ENCODE peak calls at places on chromosomes 6 and 20, in ten cellular contexts. One of them, this sample, is unnamed.
A peak's percentile ranks its signal among the peaks of the same experiment; 100 is the strongest.

GRCh38 chr20:51462566-51463276 is 79.8 kb downstream of the NFATC2 start:
- DNase-seq in progenitor cell of endocrine pancreas: no peak
- DNase-seq in mesothelial cell of epicardium: no peak
- DNase-seq in OCI-LY7: no peak
- DNase-seq in HFF-Myc: no peak
- DNase-seq in BJ: no peak
- DNase-seq in activated B cell treated with CpG ODN at 0.5 μM for 24 hours: no peak
- DNase-seq in B cell: no peak
- DNase-seq in left ventricle myocardium inferior: peak; percentile 86
- DNase-seq in CD8-positive, alpha-beta T cell: no peak
- DNase-seq in this sample: peak; percentile 86

GRCh38 chr6:15427360-15428070 is 181.6 kb downstream of the JARID2 start:
- DNase-seq in progenitor cell of endocrine pancreas: no peak
- DNase-seq in mesothelial cell of epicardium: no peak
- DNase-seq in OCI-LY7: peak; percentile 44
- DNase-seq in HFF-Myc: peak; percentile 75
- DNase-seq in BJ: no peak
- DNase-seq in activated B cell treated with CpG ODN at 0.5 μM for 24 hours: no peak
- DNase-seq in B cell: no peak
- DNase-seq in left ventricle myocardium inferior: no peak
- DNase-seq in CD8-positive, alpha-beta T cell: no peak
- DNase-seq in this sample: no peak

GRCh38 chr20:19858972-19859371 is 100.9 kb downstream of the RIN2 start:
- DNase-seq in progenitor cell of endocrine pancreas: no peak
- DNase-seq in mesothelial cell of epicardium: no peak
- DNase-seq in OCI-LY7: no peak
- DNase-seq in HFF-Myc: no peak
- DNase-seq in BJ: no peak
- DNase-seq in activated B cell treated with CpG ODN at 0.5 μM for 24 hours: no peak
- DNase-seq in B cell: no peak
- DNase-seq in left ventricle myocardium inferior: no peak
- DNase-seq in CD8-positive, alpha-beta T cell: no peak
- DNase-seq in this sample: no peak

GRCh38 chr6:9646346-9647042 is 768.4 kb downstream of the TFAP2A start:
- DNase-seq in progenitor cell of endocrine pancreas: no peak
- DNase-seq in mesothelial cell of epicardium: no peak
- DNase-seq in OCI-LY7: no peak
- DNase-seq in HFF-Myc: no peak
- DNase-seq in BJ: peak; percentile 19
- DNase-seq in activated B cell treated with CpG ODN at 0.5 μM for 24 hours: no peak
- DNase-seq in B cell: no peak
- DNase-seq in left ventricle myocardium inferior: no peak
- DNase-seq in CD8-positive, alpha-beta T cell: no peak
- DNase-seq in this sample: no peak

GRCh38 chr6:83824388-83824801 is 28.8 kb upstream of the RIPPLY2 start:
- DNase-seq in progenitor cell of endocrine pancreas: no peak
- DNase-seq in mesothelial cell of epicardium: no peak
- DNase-seq in OCI-LY7: no peak
- DNase-seq in HFF-Myc: no peak
- DNase-seq in BJ: no peak
- DNase-seq in activated B cell treated with CpG ODN at 0.5 μM for 24 hours: no peak
- DNase-seq in B cell: no peak
- DNase-seq in left ventricle myocardium inferior: no peak
- DNase-seq in CD8-positive, alpha-beta T cell: no peak
- DNase-seq in this sample: no peak

GRCh38 chr6:69796081-69796626 is 656 bp downstream of the LMBRD1 start:
- DNase-seq in progenitor cell of endocrine pancreas: no peak
- DNase-seq in mesothelial cell of epicardium: peak; percentile 21
- DNase-seq in OCI-LY7: peak; percentile 69
- DNase-seq in HFF-Myc: no peak
- DNase-seq in BJ: no peak
- DNase-seq in activated B cell treated with CpG ODN at 0.5 μM for 24 hours: no peak
- DNase-seq in B cell: peak; percentile 59
- DNase-seq in left ventricle myocardium inferior: no peak
- DNase-seq in CD8-positive, alpha-beta T cell: peak; percentile 79
- DNase-seq in this sample: peak; percentile 38

GRCh38 chr6:167553716-167554115 is 228.8 kb downstream of the TTLL2 start:
- DNase-seq in progenitor cell of endocrine pancreas: no peak
- DNase-seq in mesothelial cell of epicardium: no peak
- DNase-seq in OCI-LY7: no peak
- DNase-seq in HFF-Myc: no peak
- DNase-seq in BJ: no peak
- DNase-seq in activated B cell treated with CpG ODN at 0.5 μM for 24 hours: no peak
- DNase-seq in B cell: peak; percentile 34
- DNase-seq in left ventricle myocardium inferior: no peak
- DNase-seq in CD8-positive, alpha-beta T cell: no peak
- DNase-seq in this sample: no peak

GRCh38 chr6:113629940-113630339 is 227.2 kb upstream of the MARCKS start:
- DNase-seq in progenitor cell of endocrine pancreas: no peak
- DNase-seq in mesothelial cell of epicardium: no peak
- DNase-seq in OCI-LY7: no peak
- DNase-seq in HFF-Myc: no peak
- DNase-seq in BJ: no peak
- DNase-seq in activated B cell treated with CpG ODN at 0.5 μM for 24 hours: no peak
- DNase-seq in B cell: no peak
- DNase-seq in left ventricle myocardium inferior: no peak
- DNase-seq in CD8-positive, alpha-beta T cell: no peak
- DNase-seq in this sample: no peak

GRCh38 chr6:155832596-155832995 is 377.0 kb upstream of the NOX3 start:
- DNase-seq in progenitor cell of endocrine pancreas: no peak
- DNase-seq in mesothelial cell of epicardium: no peak
- DNase-seq in OCI-LY7: peak; percentile 12
- DNase-seq in HFF-Myc: peak; percentile 21
- DNase-seq in BJ: no peak
- DNase-seq in activated B cell treated with CpG ODN at 0.5 μM for 24 hours: no peak
- DNase-seq in B cell: no peak
- DNase-seq in left ventricle myocardium inferior: no peak
- DNase-seq in CD8-positive, alpha-beta T cell: no peak
- DNase-seq in this sample: no peak

GRCh38 chr6:118746100-118746874 is 94.9 kb upstream of the CEP85L start:
- DNase-seq in progenitor cell of endocrine pancreas: no peak
- DNase-seq in mesothelial cell of epicardium: no peak
- DNase-seq in OCI-LY7: peak; percentile 14
- DNase-seq in HFF-Myc: no peak
- DNase-seq in BJ: no peak
- DNase-seq in activated B cell treated with CpG ODN at 0.5 μM for 24 hours: no peak
- DNase-seq in B cell: no peak
- DNase-seq in left ventricle myocardium inferior: no peak
- DNase-seq in CD8-positive, alpha-beta T cell: no peak
- DNase-seq in this sample: peak; percentile 28

GRCh38 chr6:35248300-35248699 is 11.2 kb upstream of the ZNF76 start:
- DNase-seq in progenitor cell of endocrine pancreas: no peak
- DNase-seq in mesothelial cell of epicardium: no peak
- DNase-seq in OCI-LY7: no peak
- DNase-seq in HFF-Myc: no peak
- DNase-seq in BJ: no peak
- DNase-seq in activated B cell treated with CpG ODN at 0.5 μM for 24 hours: no peak
- DNase-seq in B cell: peak; percentile 26
- DNase-seq in left ventricle myocardium inferior: no peak
- DNase-seq in CD8-positive, alpha-beta T cell: no peak
- DNase-seq in this sample: no peak

GRCh38 chr6:13488015-13488895 is 855 bp upstream of the GFOD1 start:
- DNase-seq in progenitor cell of endocrine pancreas: no peak
- DNase-seq in mesothelial cell of epicardium: no peak
- DNase-seq in OCI-LY7: no peak
- DNase-seq in HFF-Myc: no peak
- DNase-seq in BJ: no peak
- DNase-seq in activated B cell treated with CpG ODN at 0.5 μM for 24 hours: peak; percentile 37
- DNase-seq in B cell: no peak
- DNase-seq in left ventricle myocardium inferior: peak; percentile 55
- DNase-seq in CD8-positive, alpha-beta T cell: no peak
- DNase-seq in this sample: peak; percentile 28

GRCh38 chr20:30593572-30593971 is 663.9 kb upstream of the DEFB115 start:
- DNase-seq in progenitor cell of endocrine pancreas: no peak
- DNase-seq in mesothelial cell of epicardium: no peak
- DNase-seq in OCI-LY7: no peak
- DNase-seq in HFF-Myc: no peak
- DNase-seq in BJ: no peak
- DNase-seq in activated B cell treated with CpG ODN at 0.5 μM for 24 hours: no peak
- DNase-seq in B cell: no peak
- DNase-seq in left ventricle myocardium inferior: no peak
- DNase-seq in CD8-positive, alpha-beta T cell: no peak
- DNase-seq in this sample: no peak

GRCh38 chr6:79066828-79067227 is 11.2 kb downstream of the PHIP start:
- DNase-seq in progenitor cell of endocrine pancreas: no peak
- DNase-seq in mesothelial cell of epicardium: no peak
- DNase-seq in OCI-LY7: no peak
- DNase-seq in HFF-Myc: no peak
- DNase-seq in BJ: no peak
- DNase-seq in activated B cell treated with CpG ODN at 0.5 μM for 24 hours: no peak
- DNase-seq in B cell: no peak
- DNase-seq in left ventricle myocardium inferior: no peak
- DNase-seq in CD8-positive, alpha-beta T cell: no peak
- DNase-seq in this sample: no peak

DNA sequence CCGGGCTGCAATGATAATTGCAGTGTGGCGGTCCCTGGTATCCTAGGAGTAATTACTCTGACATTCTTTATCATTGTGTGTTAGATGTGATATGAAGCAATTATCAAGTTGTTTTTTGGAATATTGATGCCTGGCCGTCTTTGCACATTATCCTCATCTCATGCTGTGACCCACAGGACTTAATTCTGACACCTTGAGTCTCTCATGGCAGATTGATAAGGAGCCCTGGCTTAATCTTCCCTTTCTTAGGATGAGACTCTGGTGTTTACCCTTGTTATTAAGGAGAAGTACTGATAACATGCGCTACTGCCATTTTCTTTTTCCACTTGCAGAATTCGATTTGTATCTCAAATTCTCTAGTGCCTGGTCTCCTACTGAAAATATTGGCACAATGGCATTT is 980.2 kb downstream of the KIF16B start:
- DNase-seq in progenitor cell of endocrine pancreas: no peak
- DNase-seq in mesothelial cell of epicardium: no peak
- DNase-seq in OCI-LY7: no peak
- DNase-seq in HFF-Myc: no peak
- DNase-seq in BJ: no peak
- DNase-seq in activated B cell treated with CpG ODN at 0.5 μM for 24 hours: no peak
- DNase-seq in B cell: no peak
- DNase-seq in left ventricle myocardium inferior: no peak
- DNase-seq in CD8-positive, alpha-beta T cell: no peak
- DNase-seq in this sample: no peak
- TF ChIP-seq CTCF in progenitor cell of endocrine pancreas: no peak
- TF ChIP-seq CTCF in mesothelial cell of epicardium: no peak
- TF ChIP-seq CTCF in OCI-LY7: no peak
- TF ChIP-seq CTCF in HFF-Myc: no peak
- TF ChIP-seq CTCF in BJ: no peak
- TF ChIP-seq CTCF in activated B cell treated with CpG ODN at 0.5 μM for 24 hours: no peak
- TF ChIP-seq CTCF in B cell: no peak
- TF ChIP-seq CTCF in left ventricle myocardium inferior: no peak
- TF ChIP-seq CTCF in CD8-positive, alpha-beta T cell: no peak
- TF ChIP-seq CTCF in this sample: no peak

DNA sequence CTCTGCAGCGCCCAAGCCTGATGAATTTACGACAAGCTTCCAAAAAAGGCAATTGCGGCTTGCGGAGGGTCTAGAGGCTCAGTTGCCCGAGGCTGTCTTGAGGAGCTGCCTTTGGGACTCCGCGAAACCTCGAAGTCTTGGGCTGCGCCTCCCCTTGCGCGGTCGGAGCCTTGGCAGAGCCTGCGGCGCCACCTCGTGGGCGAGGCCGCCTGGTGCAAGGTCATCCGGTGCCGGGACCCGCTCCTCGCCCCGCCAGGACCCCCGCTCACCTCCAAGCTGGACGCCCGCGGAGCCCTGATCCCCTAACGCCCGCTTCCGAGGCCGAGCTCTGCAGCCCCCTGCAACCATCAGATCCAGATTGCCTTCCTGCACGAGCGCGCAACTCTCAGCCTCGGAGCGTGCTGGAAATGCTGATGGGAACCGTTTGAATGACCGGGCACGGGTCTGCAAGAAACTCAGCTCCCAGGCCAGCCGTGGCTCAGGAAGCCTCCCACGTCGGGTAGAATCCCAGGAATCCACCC is 14.9 kb upstream of the FAM210B start:
- DNase-seq in progenitor cell of endocrine pancreas: peak; percentile 61
- DNase-seq in mesothelial cell of epicardium: peak; percentile 52
- DNase-seq in OCI-LY7: no peak
- DNase-seq in HFF-Myc: no peak
- DNase-seq in BJ: no peak
- DNase-seq in activated B cell treated with CpG ODN at 0.5 μM for 24 hours: no peak
- DNase-seq in B cell: no peak
- DNase-seq in left ventricle myocardium inferior: no peak
- DNase-seq in CD8-positive, alpha-beta T cell: peak; percentile 33
- DNase-seq in this sample: no peak
- TF ChIP-seq CTCF in progenitor cell of endocrine pancreas: peak; percentile 93
- TF ChIP-seq CTCF in mesothelial cell of epicardium: peak; percentile 82
- TF ChIP-seq CTCF in OCI-LY7: peak; percentile 53
- TF ChIP-seq CTCF in HFF-Myc: peak; percentile 80
- TF ChIP-seq CTCF in BJ: peak; percentile 78
- TF ChIP-seq CTCF in activated B cell treated with CpG ODN at 0.5 μM for 24 hours: no peak
- TF ChIP-seq CTCF in B cell: no peak
- TF ChIP-seq CTCF in left ventricle myocardium inferior: peak; percentile 67
- TF ChIP-seq CTCF in CD8-positive, alpha-beta T cell: peak; percentile 42
- TF ChIP-seq CTCF in this sample: peak; percentile 43

DNA sequence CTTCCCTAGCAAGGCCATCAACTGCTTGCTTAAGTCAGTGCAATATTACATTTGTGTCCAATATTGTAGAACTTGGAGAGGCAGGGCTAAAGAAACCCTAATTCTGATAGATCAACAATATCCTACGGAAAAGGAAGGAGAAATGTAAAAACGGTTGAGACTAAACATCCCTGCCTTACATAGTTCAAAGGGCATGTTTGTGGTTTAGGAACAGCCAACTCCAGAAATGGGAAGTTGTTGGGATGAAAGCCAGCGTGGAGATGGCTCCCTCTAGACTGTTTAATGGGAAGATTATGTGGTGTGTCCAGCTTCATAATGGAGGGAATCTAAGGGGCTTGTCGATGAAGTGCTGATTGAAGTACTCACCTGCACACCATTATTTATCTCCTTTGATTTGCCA is 145.3 kb upstream of the TENT5A start:
- DNase-seq in progenitor cell of endocrine pancreas: no peak
- DNase-seq in mesothelial cell of epicardium: no peak
- DNase-seq in OCI-LY7: no peak
- DNase-seq in HFF-Myc: peak; percentile 40
- DNase-seq in BJ: no peak
- DNase-seq in activated B cell treated with CpG ODN at 0.5 μM for 24 hours: no peak
- DNase-seq in B cell: no peak
- DNase-seq in left ventricle myocardium inferior: no peak
- DNase-seq in CD8-positive, alpha-beta T cell: no peak
- DNase-seq in this sample: no peak
- TF ChIP-seq CTCF in progenitor cell of endocrine pancreas: no peak
- TF ChIP-seq CTCF in mesothelial cell of epicardium: no peak
- TF ChIP-seq CTCF in OCI-LY7: no peak
- TF ChIP-seq CTCF in HFF-Myc: peak; percentile 5
- TF ChIP-seq CTCF in BJ: no peak
- TF ChIP-seq CTCF in activated B cell treated with CpG ODN at 0.5 μM for 24 hours: no peak
- TF ChIP-seq CTCF in B cell: no peak
- TF ChIP-seq CTCF in left ventricle myocardium inferior: no peak
- TF ChIP-seq CTCF in CD8-positive, alpha-beta T cell: no peak
- TF ChIP-seq CTCF in this sample: no peak

DNA sequence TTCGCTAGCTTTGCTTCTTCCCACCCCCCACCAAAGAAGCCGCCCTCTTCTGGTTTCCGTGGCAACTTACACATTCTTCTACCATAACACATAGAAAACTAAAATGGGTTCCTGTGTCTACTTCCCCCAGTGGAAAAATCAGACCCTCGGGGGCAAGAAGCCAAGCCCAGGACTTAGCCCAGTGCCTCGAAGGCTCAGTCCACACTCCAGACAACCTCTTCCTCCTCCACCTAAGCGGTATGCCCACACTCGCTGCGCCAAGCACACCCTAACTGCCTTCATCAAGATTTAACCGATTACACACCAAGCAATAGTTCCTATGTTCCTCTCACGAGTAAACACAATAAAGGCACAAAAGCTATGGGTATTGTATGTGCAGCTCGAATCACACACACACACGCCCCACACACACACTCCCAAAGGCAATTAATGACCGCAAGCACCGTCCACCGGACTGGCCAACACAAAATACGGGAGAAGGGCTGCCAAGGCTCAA is 537 bp downstream of the PPIL4 start:
- DNase-seq in progenitor cell of endocrine pancreas: no peak
- DNase-seq in mesothelial cell of epicardium: no peak
- DNase-seq in OCI-LY7: peak; percentile 70
- DNase-seq in HFF-Myc: no peak
- DNase-seq in BJ: no peak
- DNase-seq in activated B cell treated with CpG ODN at 0.5 μM for 24 hours: peak; percentile 35
- DNase-seq in B cell: peak; percentile 68
- DNase-seq in left ventricle myocardium inferior: peak; percentile 19
- DNase-seq in CD8-positive, alpha-beta T cell: peak; percentile 80
- DNase-seq in this sample: no peak
- TF ChIP-seq CTCF in progenitor cell of endocrine pancreas: peak; percentile 13
- TF ChIP-seq CTCF in mesothelial cell of epicardium: peak; percentile 18
- TF ChIP-seq CTCF in OCI-LY7: peak; percentile 71
- TF ChIP-seq CTCF in HFF-Myc: no peak
- TF ChIP-seq CTCF in BJ: peak; percentile 24
- TF ChIP-seq CTCF in activated B cell treated with CpG ODN at 0.5 μM for 24 hours: no peak
- TF ChIP-seq CTCF in B cell: no peak
- TF ChIP-seq CTCF in left ventricle myocardium inferior: no peak
- TF ChIP-seq CTCF in CD8-positive, alpha-beta T cell: no peak
- TF ChIP-seq CTCF in this sample: no peak

This sample was measured in gastrocnemius medialis.